ENCODE peak calls at places on chromosomes 7 and 10, in seven cellular contexts. X is uterus, H is ovary, D is heart left ventricle, C is transverse colon, M is HCT116, G is adrenal gland. J is an unnamed sample.

GRCh38 chr10:74072503-74072902 is 74.6 kb downstream of the VCL start:
- DNase-seq in X (no peak), H (no peak), D (no peak), C (no peak), M (peak; percentile 28), G (no peak), J (no peak)

GRCh38 chr7:10474048-10474447 is 499.6 kb upstream of the PHF14 start:
- DNase-seq in X (no peak), H (no peak), D (no peak), C (no peak), M (no peak), G (no peak), J (no peak)

GRCh38 chr10:131034451-131034850 is 277.1 kb downstream of the TCERG1L start:
- DNase-seq in X (no peak), H (no peak), D (no peak), C (no peak), M (no peak), G (no peak), J (no peak)

GRCh38 chr7:34163956-34164355 is 258.6 kb downstream of the BMPER start:
- DNase-seq in X (no peak), H (no peak), D (no peak), C (no peak), M (no peak), G (no peak), J (no peak)

GRCh38 chr7:151327659-151328058 is 14.0 kb upstream of the NUB1 start:
- DNase-seq in X (no peak), H (no peak), D (no peak), C (no peak), M (no peak), G (no peak), J (no peak)

GRCh38 chr7:64608116-64608910 is 45.4 kb upstream of the ZNF680 start:
- DNase-seq in X (no peak), H (no peak), D (no peak), C (no peak), M (no peak), G (no peak), J (no peak)

GRCh38 chr7:114432627-114433026 is 18.0 kb downstream of the FOXP2 start:
- DNase-seq in X (no peak), H (no peak), D (no peak), C (no peak), M (no peak), G (no peak), J (no peak)

GRCh38 chr7:80841566-80842478 is 77.0 kb downstream of the SEMA3C start:
- DNase-seq in X (no peak), H (no peak), D (no peak), C (no peak), M (no peak), G (no peak), J (no peak)

GRCh38 chr10:132829403-132829802 is 43.5 kb upstream of the NKX6-2 start:
- DNase-seq in X (no peak), H (no peak), D (no peak), C (no peak), M (no peak), G (no peak), J (no peak)

GRCh38 chr7:97145068-97145467 is 27.6 kb downstream of the SDHAF3 start:
- DNase-seq in X (no peak), H (no peak), D (no peak), C (no peak), M (no peak), G (no peak), J (peak; percentile 58)

GRCh38 chr7:94054130-94054529 is 50.0 kb upstream of the BET1 start:
- DNase-seq in X (no peak), H (no peak), D (no peak), C (no peak), M (no peak), G (no peak), J (no peak)

GRCh38 chr10:6119423-6119822 is 30.6 kb downstream of the RBM17 start:
- DNase-seq in X (no peak), H (no peak), D (no peak), C (no peak), M (no peak), G (no peak), J (no peak)

GRCh38 chr7:150373049-150373801 is 4.6 kb downstream of the REPIN1 start:
- DNase-seq in X (no peak), H (no peak), D (no peak), C (peak; percentile 66), M (no peak), G (no peak), J (no peak)

GRCh38 chr10:4263281-4263921 is 478.4 kb upstream of the KLF6 start:
- DNase-seq in X (peak; percentile 47), H (no peak), D (no peak), C (peak; percentile 42), M (no peak), G (peak; percentile 31), J (no peak)

GRCh38 chr10:129712000-129712399 is 245.0 kb downstream of the MGMT start:
- DNase-seq in X (no peak), H (no peak), D (no peak), C (no peak), M (no peak), G (no peak), J (no peak)

GRCh38 chr7:23474829-23475578 is 4.7 kb upstream of the IGF2BP3 start:
- DNase-seq in X (no peak), H (no peak), D (no peak), C (no peak), M (no peak), G (no peak), J (peak; percentile 69)

GRCh38 chr10:97764519-97764931 is 7.3 kb downstream of the SFRP5 start:
- DNase-seq in X (no peak), H (no peak), D (no peak), C (no peak), M (no peak), G (no peak), J (no peak)

GRCh38 chr10:9944690-9945089 is 1073.0 kb upstream of the CELF2 start:
- DNase-seq in X (no peak), H (no peak), D (no peak), C (no peak), M (no peak), G (no peak), J (no peak)

GRCh38 chr10:61878411-61879051 is 23.0 kb upstream of the ARID5B start:
- DNase-seq in X (no peak), H (no peak), D (no peak), C (no peak), M (no peak), G (no peak), J (no peak)

DNA sequence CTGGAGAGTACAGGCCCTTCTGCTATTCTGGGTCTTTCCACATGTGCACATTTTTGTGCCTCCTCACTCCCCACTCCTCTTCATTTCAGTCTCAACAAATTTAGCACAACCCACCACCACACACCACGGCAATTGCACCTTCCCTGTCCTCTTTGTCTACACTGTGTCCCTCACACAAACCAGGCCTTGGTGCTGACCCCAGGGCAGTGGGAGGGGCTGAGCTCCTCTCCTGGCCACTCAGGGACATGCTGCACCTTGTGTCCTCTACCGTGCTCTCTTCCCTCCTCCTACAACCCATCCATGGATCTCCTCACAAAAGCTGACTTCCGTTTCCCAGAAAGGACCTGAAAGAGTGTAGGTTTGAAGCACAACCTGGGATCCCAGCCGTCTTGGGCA is 90.9 kb upstream of the IKZF1 start:
- DNase-seq in X (no peak), H (no peak), D (no peak), C (no peak), M (no peak), G (no peak), J (no peak)
- H3K4me1 ChIP-seq in X (no peaks in the 10 kb centered on the region), H (no peaks in the 10 kb centered on the region), D (no peaks in the 10 kb centered on the region), C (no peaks in the 10 kb centered on the region), M (no peaks in the 10 kb centered on the region), G (no peaks in the 10 kb centered on the region), J (no peaks in the 10 kb centered on the region)

GRCh38 chr7:128409435-128410091 is at the start of gene IMPDH1:
- DNase-seq in X (peak; percentile 95), H (peak; percentile 95), D (peak; percentile 89), C (peak; percentile 95), M (no peak), G (peak; percentile 80), J (no peak)
- TF ChIP-seq POLR2A in X (peak; percentile 73), H (peak; percentile 33), D (peak; percentile 78), C (peak; percentile 60), M (peak; percentile 80), G (no peak), J (peak; percentile 71)

GRCh38 chr7:55198634-55199366 is 166.3 kb upstream of the LANCL2 start:
- DNase-seq in X (no peak), H (no peak), D (no peak), C (no peak), M (no peak), G (no peak), J (no peak)

GRCh38 chr7:55202150-55202913 is 162.8 kb upstream of the LANCL2 start:
- DNase-seq in X (no peak), H (no peak), D (no peak), C (no peak), M (no peak), G (no peak), J (no peak)

GRCh38 chr7:55200441-55200840 is 164.7 kb upstream of the LANCL2 start:
- DNase-seq in X (no peak), H (no peak), D (no peak), C (no peak), M (no peak), G (no peak), J (no peak)

GRCh38 chr7:55203300-55203699 is 161.8 kb upstream of the LANCL2 start:
- DNase-seq in X (no peak), H (no peak), D (no peak), C (no peak), M (no peak), G (no peak), J (no peak)

DNA sequence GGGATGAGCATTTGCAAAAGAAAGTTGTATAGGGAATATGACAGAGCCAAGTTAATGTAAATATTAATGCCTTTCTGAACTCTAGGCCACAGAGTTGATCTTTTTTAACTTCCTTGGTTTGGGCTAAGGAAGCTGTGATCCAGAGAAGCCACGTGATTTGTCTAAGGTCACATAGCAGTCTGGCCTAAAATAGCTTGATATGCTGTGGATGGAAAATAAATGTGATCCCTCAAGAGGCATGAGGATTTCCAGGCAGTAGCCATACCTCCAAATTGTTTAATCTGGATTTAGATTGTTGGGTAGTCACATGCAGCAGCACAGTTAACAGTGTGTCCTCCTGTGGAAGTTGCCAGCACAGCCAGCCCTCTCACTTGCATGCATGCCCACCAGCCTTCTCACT is 165.7 kb upstream of the LANCL2 start:
- DNase-seq in X (no peak), H (no peak), D (no peak), C (no peak), M (no peak), G (no peak), J (no peak)
- H3K36me3 ChIP-seq in X (no peaks in the 10 kb centered on the region), H (no peaks in the 10 kb centered on the region), D (no peaks in the 10 kb centered on the region), C (no peaks in the 10 kb centered on the region), M (peaks cover 41% of the 10 kb centered on the region), G (peaks cover 46% of the 10 kb centered on the region), J (peaks cover 2% of the 10 kb centered on the region)

DNA sequence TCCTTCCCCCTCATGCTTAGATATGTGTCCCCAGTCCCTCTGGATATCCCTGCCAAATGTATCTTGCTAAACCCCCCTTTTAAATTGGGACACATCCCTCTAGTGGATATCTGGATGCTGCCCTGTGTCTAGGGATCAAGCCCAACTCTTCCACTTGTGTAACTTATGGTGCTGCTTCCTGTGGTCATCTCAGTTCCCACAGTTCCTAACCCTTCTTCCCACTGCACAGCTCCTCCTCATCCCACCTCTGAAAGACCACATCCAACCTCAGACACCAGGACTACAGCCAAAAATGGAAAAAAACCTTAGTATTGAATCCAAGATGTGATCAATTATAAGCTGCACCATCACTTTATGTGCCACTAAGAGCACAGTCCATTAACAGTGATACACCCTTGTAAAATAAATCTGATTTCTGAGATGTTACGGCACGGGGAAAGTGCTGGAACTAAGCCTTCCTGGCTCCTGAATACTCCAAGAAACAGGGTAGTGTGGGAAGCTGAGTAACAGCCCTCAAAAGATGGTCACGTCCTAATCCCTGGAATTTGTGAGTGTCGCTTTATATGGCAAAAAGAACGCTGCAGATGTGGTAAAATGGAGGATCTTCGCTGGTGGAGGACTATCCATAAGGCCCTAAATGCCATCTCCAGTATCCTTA is 13.7 kb downstream of the ESYT2 start:
- DNase-seq in X (no peak), H (no peak), D (no peak), C (no peak), M (no peak), G (no peak), J (no peak)
- H3K4me1 ChIP-seq in X (peaks cover 6% of the 10 kb centered on the region), H (peaks cover 39% of the 10 kb centered on the region), D (peaks cover 86% of the 10 kb centered on the region), C (peaks cover 44% of the 10 kb centered on the region), M (peaks cover 47% of the 10 kb centered on the region), G (peaks cover 52% of the 10 kb centered on the region), J (peaks cover 49% of the 10 kb centered on the region)

J was measured in endothelial cell of umbilical vein.